ENCODE peak calls at places on chromosome 11, in four cellular contexts. C is PC-3, W is HCT116, J is GM23338. S is an unnamed sample.

GRCh38 chr11:64753019-64753379 is 6.8 kb downstream of the PYGM start:
- DNase-seq in J (no peak), W (no peak), C (no peak), S (no peak)

GRCh38 chr11:76626921-76627391 is 43.6 kb downstream of the LRRC32 start:
- DNase-seq in J (no peak), C (peak; percentile 16), W (no peak), S (peak; percentile 22)

GRCh38 chr11:19102521-19102900 is 14.5 kb upstream of the ZDHHC13 start:
- DNase-seq in J (no peak), C (no peak), W (no peak), S (no peak)

GRCh38 chr11:47270331-47271271 is 668 bp downstream of the MADD start:
- DNase-seq in C (peak; percentile 49), J (peak; percentile 59), W (no peak), S (peak; percentile 70)

GRCh38 chr11:69434341-69434960 is 47.0 kb upstream of the LINC01488 start:
- DNase-seq in C (no peak), J (peak; percentile 91), W (no peak), S (no peak)

GRCh38 chr11:79438631-79439429 is 2.0 kb downstream of the TENM4 start:
- DNase-seq in J (peak; percentile 58), W (no peak), C (no peak), S (peak; percentile 50)

GRCh38 chr11:66388746-66389386 is 17.3 kb upstream of the SLC29A2 start:
- DNase-seq in J (peak; percentile 94), W (peak; percentile 75), C (peak; percentile 88), S (peak; percentile 81)

GRCh38 chr11:4111834-4112233 is 17.2 kb downstream of the RRM1 start:
- DNase-seq in W (no peak), J (no peak), C (no peak), S (no peak)

GRCh38 chr11:58867556-58867955 is 23.1 kb upstream of the GLYATL2 start:
- DNase-seq in C (peak; percentile 27), W (no peak), J (no peak), S (peak; percentile 16)

GRCh38 chr11:73129198-73129597 is 12.9 kb downstream of the FCHSD2 start:
- DNase-seq in J (no peak), C (no peak), W (no peak), S (no peak)
- H3K9me2 ChIP-seq in J (no peaks in the 10 kb centered on the region), C (no peaks in the 10 kb centered on the region), W (no peaks in the 10 kb centered on the region), S (no peaks in the 10 kb centered on the region)

DNA sequence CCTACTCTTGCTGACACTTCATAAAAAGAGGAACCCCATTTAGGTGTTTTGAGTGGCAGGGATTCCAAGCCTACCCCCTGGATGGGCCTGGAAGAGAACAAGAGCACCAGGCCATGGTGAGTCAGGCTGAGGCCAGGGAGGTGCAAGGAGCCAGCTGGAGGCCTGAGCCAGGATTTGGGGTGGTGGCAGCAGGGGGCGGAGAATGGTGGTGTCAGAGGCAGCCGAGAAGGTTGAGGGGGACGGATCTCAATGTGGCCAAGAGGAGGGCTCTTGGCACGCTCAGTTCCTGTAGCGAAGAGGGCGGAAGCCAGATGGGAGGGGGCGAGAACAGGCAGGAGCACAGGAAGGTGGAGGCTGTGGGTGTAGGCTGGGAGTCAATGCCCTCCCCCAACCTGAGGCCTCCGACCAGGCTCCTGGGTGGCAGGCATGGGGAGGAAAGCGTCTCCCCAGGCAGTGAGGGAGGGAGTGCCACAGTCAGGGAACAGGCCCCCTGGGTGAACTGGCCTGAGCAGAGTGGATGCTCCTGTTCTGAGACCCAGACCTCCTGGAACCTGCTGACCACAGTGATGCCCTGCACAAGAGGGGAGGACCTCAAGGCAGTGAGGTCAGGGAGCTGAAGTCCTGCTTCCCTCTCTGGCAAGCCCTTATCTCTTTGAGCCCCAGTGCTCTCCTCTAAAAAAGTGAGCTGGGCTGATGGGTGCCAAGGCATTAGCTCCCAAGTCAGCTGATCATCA is 13.9 kb downstream of the RTN4RL2 start:
- DNase-seq in C (no peak), W (no peak), J (peak; percentile 47), S (peak; percentile 32)
- TF ChIP-seq EZH2phosphoT487 in C (no peak), W (no peak), J (no peak), S (no peak)

GRCh38 chr11:34522188-34522587 is 8.6 kb upstream of the ELF5 start:
- DNase-seq in J (no peak), W (no peak), C (no peak), S (no peak)

GRCh38 chr11:34525098-34525497 is 11.5 kb upstream of the ELF5 start:
- DNase-seq in W (no peak), C (no peak), J (no peak), S (no peak)

GRCh38 chr11:34525887-34526657 is 12.5 kb upstream of the ELF5 start:
- DNase-seq in C (no peak), J (no peak), W (no peak), S (no peak)

GRCh38 chr11:34523053-34523452 is 9.5 kb upstream of the ELF5 start:
- DNase-seq in W (no peak), J (no peak), C (no peak), S (no peak)

DNA sequence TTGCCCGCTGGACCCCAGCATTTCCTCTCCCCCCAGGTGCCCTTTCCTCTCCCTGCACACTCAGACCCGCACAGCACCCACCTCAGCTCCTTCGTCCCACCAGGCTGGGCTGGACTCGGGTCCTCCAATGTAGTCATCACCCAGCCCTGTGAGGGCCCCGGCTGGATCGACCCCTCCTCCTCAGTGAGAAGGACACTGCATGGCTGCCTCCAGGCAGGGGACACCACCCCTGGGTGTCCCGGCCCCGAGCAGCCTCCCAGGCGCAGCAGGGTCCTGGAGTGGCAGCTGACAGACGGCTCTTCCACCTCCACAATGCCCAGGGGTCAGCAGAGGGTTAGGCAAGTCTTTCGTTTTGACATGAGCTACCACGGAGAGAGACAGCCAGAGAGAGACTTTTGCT is 11.1 kb upstream of the ELF5 start:
- DNase-seq in W (no peak), C (no peak), J (no peak), S (no peak)
- H3K9me2 ChIP-seq in W (no peaks in the 10 kb centered on the region), C (no peaks in the 10 kb centered on the region), J (no peaks in the 10 kb centered on the region), S (no peaks in the 10 kb centered on the region)

GRCh38 chr11:105108247-105108646 is 31.3 kb downstream of the CARD18 start:
- DNase-seq in C (peak; percentile 87), W (no peak), J (no peak), S (no peak)
- TF ChIP-seq EZH2phosphoT487 in C (no peak), W (no peak), J (no peak), S (no peak)

DNA sequence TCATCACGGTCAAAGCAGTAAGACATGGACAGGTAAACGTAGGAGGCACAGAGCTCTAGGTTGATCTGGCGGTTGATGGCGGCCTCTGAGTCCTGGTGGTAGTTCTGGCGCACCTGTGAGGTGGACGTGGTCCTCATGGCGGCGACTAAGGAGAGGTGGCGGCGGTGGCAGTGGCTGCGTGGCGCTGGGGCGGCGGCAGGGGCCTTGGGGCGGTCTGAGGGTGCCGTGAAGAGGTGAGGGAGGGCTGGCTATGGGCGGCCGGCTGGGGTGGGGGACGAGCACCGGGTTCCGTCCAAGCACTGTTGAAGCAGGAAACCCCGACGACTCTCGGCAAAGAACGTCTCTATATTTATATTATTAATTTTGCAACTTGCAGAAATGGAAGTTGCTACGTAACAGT is 85.6 kb downstream of the RSF1 start:
- DNase-seq in C (no peak), W (no peak), J (no peak), S (no peak)
- H3K9me2 ChIP-seq in C (no peaks in the 10 kb centered on the region), W (no peaks in the 10 kb centered on the region), J (no peaks in the 10 kb centered on the region), S (no peaks in the 10 kb centered on the region)